ENCODE peak calls at places on chromosomes 2 and 18, in eight cellular contexts. F is fibroblast of lung, R is cardiac muscle cell, T is caudate nucleus, Q is heart left ventricle, S is right cardiac atrium, G is uterus, C is endothelial cell of umbilical vein. B is an unnamed sample.

GRCh38 chr18:9404565-9405060 is 70.0 kb downstream of the TWSG1 start:
- DNase-seq in Q (peak), G (peak), C (peak), F (peak), S (peak), R (peak), T (no peak), B (no peak)

GRCh38 chr2:72744049-72744448 is 81.8 kb downstream of the EXOC6B start:
- DNase-seq in T (no peak), F (peak), S (no peak), C (peak), R (peak), G (no peak), Q (no peak), B (no peak)

GRCh38 chr2:120656273-120656960 is 79.3 kb upstream of the GLI2 start:
- DNase-seq in T (no peak), S (peak), F (peak), G (no peak), C (no peak), R (no peak), Q (no peak), B (no peak)

GRCh38 chr18:48667276-48668254 is 128.7 kb downstream of the CTIF start:
- DNase-seq in Q (no peak), C (no peak), G (no peak), F (peak), T (no peak), S (no peak), R (no peak), B (no peak)

GRCh38 chr2:195984951-195985726 is 83.5 kb downstream of the DNAH7 start:
- DNase-seq in F (peak), Q (no peak), R (peak), G (no peak), S (no peak), C (peak), T (no peak), B (no peak)

GRCh38 chr18:23879126-23879525 is 135.4 kb upstream of the TTC39C start:
- DNase-seq in S (no peak), Q (no peak), F (no peak), G (no peak), C (no peak), R (no peak), T (no peak), B (no peak)

GRCh38 chr2:45754087-45755015 is 102.9 kb downstream of the PRKCE start:
- DNase-seq in F (no peak), S (no peak), T (no peak), C (no peak), R (no peak), Q (no peak), G (no peak), B (no peak)

GRCh38 chr2:102520801-102521200 is 47.8 kb downstream of the SLC9A4 start:
- DNase-seq in C (no peak), Q (no peak), T (no peak), R (peak), G (no peak), F (peak), S (no peak), B (no peak)

GRCh38 chr2:60880988-60881932 is at the start of gene REL:
- DNase-seq in F (peak), R (peak), T (peak), G (peak), C (peak), Q (peak), S (peak), B (peak)

GRCh38 chr2:95357717-95358280 is 44.7 kb upstream of the FAHD2A start:
- DNase-seq in Q (no peak), C (no peak), G (peak), T (no peak), F (no peak), R (no peak), S (no peak), B (no peak)

GRCh38 chr2:84429328-84429727 is 29.8 kb downstream of the SUCLG1 start:
- DNase-seq in S (no peak), C (no peak), R (no peak), G (no peak), F (no peak), Q (no peak), T (no peak), B (no peak)

GRCh38 chr2:48346124-48346536 is 183.8 kb upstream of the STON1 start:
- DNase-seq in R (peak), S (peak), Q (peak), C (peak), G (peak), F (peak), T (peak), B (no peak)

GRCh38 chr2:108315408-108316193 is 26.9 kb downstream of the SULT1C2 start:
- DNase-seq in S (no peak), T (no peak), C (no peak), Q (no peak), F (peak), G (no peak), R (no peak), B (no peak)

GRCh38 chr2:74877781-74878433 is 44.0 kb downstream of the HK2 start:
- DNase-seq in Q (no peak), C (no peak), S (no peak), G (no peak), R (no peak), F (no peak), T (no peak), B (no peak)

GRCh38 chr2:238669581-238670340 is 178.1 kb upstream of the TWIST2 start:
- DNase-seq in R (peak), T (no peak), F (peak), S (no peak), C (no peak), Q (no peak), G (no peak), B (no peak)

GRCh38 chr2:222783592-222783991 is 77.2 kb upstream of the ACSL3 start:
- DNase-seq in S (no peak), R (no peak), Q (no peak), F (no peak), T (no peak), C (no peak), G (no peak), B (no peak)

GRCh38 chr2:40814621-40815020 is 362.7 kb upstream of the SLC8A1 start:
- DNase-seq in S (no peak), F (no peak), T (no peak), R (no peak), G (no peak), C (peak), Q (no peak), B (no peak)

GRCh38 chr18:51668101-51668500 is 470.6 kb upstream of the MEX3C start:
- DNase-seq in T (peak), G (no peak), Q (peak), C (peak), S (peak), R (peak), F (peak), B (no peak)

GRCh38 chr2:128435576-128436497 is 117.2 kb upstream of the HS6ST1 start:
- DNase-seq in F (no peak), G (peak), R (no peak), T (no peak), S (no peak), C (no peak), Q (no peak), B (peak)

GRCh38 chr2:101991731-101992145 is at the start of gene IL1R2:
- DNase-seq in R (no peak), S (peak), T (no peak), F (no peak), C (no peak), G (no peak), Q (peak), B (no peak)

GRCh38 chr2:19348692-19349091 is 9.7 kb downstream of the OSR1 start:
- DNase-seq in F (no peak), S (peak), Q (no peak), R (no peak), C (no peak), G (no peak), T (no peak), B (no peak)

GRCh38 chr2:203498161-203498560 is 36.9 kb downstream of the RAPH1 start:
- DNase-seq in C (peak), F (peak), R (peak), Q (no peak), T (no peak), S (no peak), G (no peak), B (no peak)
- H3K27ac ChIP-seq in C (peak), F (peak), R (no peak), Q (peak), T (no peak), S (no peak), G (no peak), B (no peak)

GRCh38 chr18:35502062-35502461 is 4.3 kb upstream of the INO80C start:
- DNase-seq in R (no peak), C (no peak), S (no peak), Q (no peak), T (no peak), G (no peak), F (no peak), B (no peak)
- H3K27ac ChIP-seq in R (no peak), C (no peak), S (no peak), Q (no peak), T (no peak), G (no peak), F (no peak), B (no peak)

DNA sequence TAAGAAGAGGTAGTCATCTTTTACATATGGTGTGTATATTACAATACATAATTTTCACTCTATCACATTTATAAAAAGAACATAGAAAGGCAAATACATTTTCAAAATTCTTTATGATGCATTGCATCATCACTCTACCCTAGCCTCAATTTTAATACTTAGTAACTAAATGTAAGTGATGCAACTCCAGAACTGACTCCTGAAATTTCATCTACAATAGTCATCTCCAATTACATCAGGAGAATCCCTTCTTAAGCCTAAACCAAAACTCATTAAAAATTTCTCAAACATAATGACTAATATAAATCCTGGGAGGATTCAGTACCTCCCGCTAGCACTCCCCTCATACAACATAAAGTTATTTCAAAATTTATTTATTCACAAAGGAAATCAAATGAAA is 15.9 kb downstream of the TMX3 start:
- DNase-seq in R (peak), C (no peak), S (no peak), Q (no peak), G (no peak), T (no peak), F (no peak), B (no peak)
- H3K27ac ChIP-seq in R (no peak), C (no peak), S (no peak), Q (no peak), G (no peak), T (no peak), F (no peak), B (no peak)

GRCh38 chr18:67599277-67599676 is 82.8 kb upstream of the DSEL start:
- DNase-seq in F (peak), R (peak), T (peak), S (no peak), G (no peak), Q (no peak), C (peak), B (no peak)
- H3K27ac ChIP-seq in F (peak), R (no peak), T (peak), S (no peak), G (no peak), Q (no peak), C (no peak), B (no peak)

GRCh38 chr2:69149631-69150215 is 136.7 kb downstream of the ANTXR1 start:
- DNase-seq in R (peak), S (peak), C (no peak), F (peak), T (no peak), G (peak), Q (peak), B (no peak)
- H3K27ac ChIP-seq in R (no peak), S (peak), C (no peak), F (no peak), T (no peak), G (peak), Q (no peak), B (no peak)